ENCODE peak calls at places on chromosomes 13 and 19, in eight cellular contexts. L is H1, Y is osteoblast, N is astrocyte of the spinal cord, B is IMR-90, P is AG04450, S is neural progenitor cell, W is hepatocyte. K is an unnamed sample.

GRCh38 chr13:110305949-110306339 is 1.0 kb downstream of the COL4A1 start:
- DNase-seq in L (no peak), Y (no peak), N (no peak), B (no peak), P (no peak), S (no peak), W (no peak), K (no peak)

GRCh38 chr13:31862828-31863227 is 123.5 kb downstream of the RXFP2 start:
- DNase-seq in L (no peak), Y (no peak), N (no peak), B (no peak), P (no peak), S (no peak), W (no peak), K (no peak)

GRCh38 chr13:102816633-102817032 is 17.7 kb downstream of the BIVM start:
- DNase-seq in L (no peak), Y (no peak), N (no peak), B (no peak), P (no peak), S (no peak), W (no peak), K (no peak)

GRCh38 chr19:17777840-17778620 is 16.9 kb upstream of the B3GNT3 start:
- DNase-seq in L (peak; percentile 87), Y (peak; percentile 85), N (peak; percentile 16), B (peak; percentile 10), P (no peak), S (peak; percentile 84), W (peak; percentile 67), K (peak; percentile 58)

GRCh38 chr13:33612641-33613638 is 205.0 kb upstream of the RFC3 start:
- DNase-seq in L (no peak), Y (peak; percentile 23), N (no peak), B (no peak), P (no peak), S (no peak), W (no peak), K (peak; percentile 34)

GRCh38 chr19:54208784-54209057 is 8.1 kb downstream of the RPS9 start:
- DNase-seq in L (no peak), Y (no peak), N (no peak), B (no peak), P (no peak), S (no peak), W (no peak), K (no peak)

GRCh38 chr19:29882719-29883105 is 59.3 kb upstream of the URI1 start:
- DNase-seq in L (no peak), Y (no peak), N (no peak), B (no peak), P (no peak), S (no peak), W (peak; percentile 2), K (no peak)

GRCh38 chr19:18898081-18898532 is 2.1 kb upstream of the CERS1 start:
- DNase-seq in L (no peak), Y (peak; percentile 97), N (no peak), B (no peak), P (no peak), S (peak; percentile 29), W (no peak), K (no peak)

GRCh38 chr19:46599716-46600392 is 1.3 kb upstream of the CALM3 start:
- DNase-seq in L (no peak), Y (peak; percentile 73), N (no peak), B (no peak), P (no peak), S (no peak), W (no peak), K (no peak)

GRCh38 chr13:94558721-94559120 is 37.2 kb downstream of the TGDS start:
- DNase-seq in L (no peak), Y (no peak), N (no peak), B (no peak), P (no peak), S (no peak), W (no peak), K (no peak)

GRCh38 chr19:11195169-11195568 is 2.2 kb downstream of the KANK2 start:
- DNase-seq in L (no peak), Y (peak; percentile 93), N (no peak), B (peak; percentile 17), P (no peak), S (no peak), W (no peak), K (no peak)

GRCh38 chr13:31394491-31394890 is 194.7 kb downstream of the B3GLCT start:
- DNase-seq in L (no peak), Y (no peak), N (peak; percentile 22), B (no peak), P (no peak), S (no peak), W (no peak), K (no peak)

GRCh38 chr19:17775991-17776803 is 18.7 kb upstream of the B3GNT3 start:
- DNase-seq in L (no peak), Y (peak; percentile 78), N (no peak), B (peak; percentile 6), P (no peak), S (no peak), W (no peak), K (peak; percentile 95)

GRCh38 chr19:45518469-45518826 is 11.2 kb downstream of the VASP start:
- DNase-seq in L (no peak), Y (no peak), N (no peak), B (no peak), P (no peak), S (no peak), W (peak; percentile 46), K (no peak)

GRCh38 chr19:2433854-2434253 is 6.5 kb upstream of the TIMM13 start:
- DNase-seq in L (no peak), Y (no peak), N (no peak), B (no peak), P (no peak), S (no peak), W (no peak), K (no peak)

GRCh38 chr19:16373539-16373938 is 48.9 kb downstream of the KLF2 start:
- DNase-seq in L (no peak), Y (peak; percentile 95), N (peak; percentile 67), B (peak; percentile 83), P (peak; percentile 57), S (no peak), W (no peak), K (no peak)

GRCh38 chr19:29965529-29965928 is 23.5 kb downstream of the URI1 start:
- DNase-seq in L (no peak), Y (no peak), N (peak; percentile 57), B (peak; percentile 88), P (peak; percentile 54), S (no peak), W (no peak), K (no peak)

GRCh38 chr19:9139609-9140158 is 513 bp upstream of the ZNF317 start:
- DNase-seq in L (no peak), Y (no peak), N (no peak), B (no peak), P (no peak), S (no peak), W (no peak), K (no peak)

GRCh38 chr13:98944336-98944735 is 33.5 kb downstream of the DOCK9 start:
- DNase-seq in L (no peak), Y (no peak), N (no peak), B (no peak), P (no peak), S (no peak), W (no peak), K (no peak)

GRCh38 chr13:49418206-49418605 is 25.7 kb downstream of the CAB39L start:
- DNase-seq in L (no peak), Y (no peak), N (no peak), B (no peak), P (no peak), S (no peak), W (no peak), K (no peak)

GRCh38 chr13:49419292-49419691 is 24.6 kb downstream of the CAB39L start:
- DNase-seq in L (no peak), Y (no peak), N (peak; percentile 2), B (peak; percentile 52), P (no peak), S (no peak), W (no peak), K (no peak)

DNA sequence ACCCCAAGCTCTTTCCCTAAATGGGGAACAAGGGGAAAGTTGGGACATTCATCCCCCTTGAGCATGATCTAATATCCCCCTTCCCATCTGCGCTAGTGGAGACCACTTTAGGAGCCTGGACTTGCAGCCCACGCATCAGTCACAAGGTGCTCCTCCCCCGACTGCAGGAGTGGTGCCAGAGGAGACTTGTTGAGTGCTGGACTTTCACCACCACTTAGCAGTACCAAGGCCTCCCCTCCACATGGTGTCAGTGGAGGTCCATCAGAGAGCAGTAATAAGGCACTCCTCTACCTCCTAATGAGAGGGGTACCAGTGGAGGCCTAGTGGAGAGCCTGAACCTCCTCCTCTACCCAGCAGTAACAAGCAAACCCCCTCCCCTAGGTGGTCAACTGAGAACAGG is 22.5 kb downstream of the CAB39L start:
- DNase-seq in L (no peak), Y (no peak), N (no peak), B (no peak), P (no peak), S (peak; percentile 43), W (peak; percentile 19), K (peak; percentile 12)
- TF ChIP-seq CTCF in L (peak; percentile 66), Y (no peak), N (peak; percentile 3), B (no peak), P (peak; percentile 5), S (peak; percentile 32), W (peak; percentile 8), K (peak; percentile 57)

GRCh38 chr19:4533334-4533733 is 1.7 kb downstream of the PLIN5 start:
- DNase-seq in L (no peak), Y (no peak), N (no peak), B (no peak), P (no peak), S (no peak), W (no peak), K (no peak)

GRCh38 chr19:4533835-4534424 is 1.1 kb downstream of the PLIN5 start:
- DNase-seq in L (no peak), Y (no peak), N (no peak), B (no peak), P (no peak), S (no peak), W (no peak), K (no peak)

GRCh38 chr19:4536798-4537197 is 1.8 kb upstream of the PLIN5 start:
- DNase-seq in L (no peak), Y (no peak), N (no peak), B (no peak), P (no peak), S (no peak), W (no peak), K (no peak)

GRCh38 chr19:4537953-4538600 is 1.8 kb downstream of the LRG1 start:
- DNase-seq in L (no peak), Y (no peak), N (no peak), B (no peak), P (no peak), S (peak; percentile 33), W (peak; percentile 2), K (no peak)

GRCh38 chr19:4534836-4535658 is at the start of gene PLIN5:
- DNase-seq in L (peak; percentile 54), Y (peak; percentile 96), N (peak; percentile 19), B (peak; percentile 26), P (no peak), S (peak; percentile 95), W (peak; percentile 85), K (peak; percentile 76)
- TF ChIP-seq CTCF in L (peak; percentile 0), Y (no peak), N (no peak), B (no peak), P (no peak), S (peak; percentile 9), W (no peak), K (no peak)

GRCh38 chr19:50465986-50466771 is 10.1 kb upstream of the EMC10 start:
- DNase-seq in L (no peak), Y (no peak), N (no peak), B (no peak), P (no peak), S (peak; percentile 82), W (peak; percentile 20), K (no peak)
- TF ChIP-seq CTCF in L (peak; percentile 62), Y (peak; percentile 21), N (peak; percentile 42), B (peak; percentile 13), P (peak; percentile 29), S (peak; percentile 70), W (no peak), K (no peak)

GRCh38 chr13:101149735-101150380 is 266.4 kb downstream of the NALCN start:
- DNase-seq in L (no peak), Y (peak; percentile 75), N (peak; percentile 51), B (peak; percentile 66), P (peak; percentile 34), S (peak; percentile 62), W (peak; percentile 7), K (no peak)
- TF ChIP-seq CTCF in L (peak; percentile 49), Y (peak; percentile 60), N (peak; percentile 44), B (peak; percentile 55), P (peak; percentile 57), S (peak; percentile 55), W (peak; percentile 47), K (peak; percentile 7)

K was measured in GM13977.